ENCODE peak calls at places on chromosomes 7 and 10, in eight cellular contexts. Z is HCT116, X is heart left ventricle, T is AG10803, U is thyroid gland, G is PC-9, Y is A549, I is fibroblast of mammary gland. O is an unnamed sample.

GRCh38 chr10:78904196-78904595 is 164.6 kb upstream of the ZMIZ1 start:
- DNase-seq in Z (no peak), X (no peak), T (no peak), U (no peak), G (no peak), Y (no peak), I (no peak), O (peak)

GRCh38 chr10:133124357-133125211 is 35.4 kb upstream of the KNDC1 start:
- DNase-seq in Z (no peak), X (no peak), T (peak), U (peak), G (no peak), Y (peak), I (no peak), O (peak)

GRCh38 chr7:19161671-19162070 is 16.4 kb upstream of the FERD3L start:
- DNase-seq in Z (no peak), X (no peak), T (no peak), U (no peak), G (no peak), Y (no peak), I (no peak), O (no peak)

GRCh38 chr7:133556070-133556469 is 303.2 kb downstream of the EXOC4 start:
- DNase-seq in Z (no peak), X (no peak), T (no peak), U (no peak), G (no peak), Y (no peak), I (no peak), O (no peak)

GRCh38 chr7:82044497-82045080 is 274.7 kb upstream of the HGF start:
- DNase-seq in Z (peak), X (peak), T (peak), U (peak), G (no peak), Y (no peak), I (peak), O (peak)

GRCh38 chr7:128197586-128197985 is 43.5 kb upstream of the LEP start:
- DNase-seq in Z (no peak), X (no peak), T (peak), U (no peak), G (no peak), Y (no peak), I (no peak), O (no peak)

GRCh38 chr7:47600199-47601118 is 18.5 kb upstream of the TNS3 start:
- DNase-seq in Z (no peak), X (no peak), T (peak), U (peak), G (peak), Y (no peak), I (peak), O (no peak)

GRCh38 chr7:129748710-129749109 is 137.2 kb downstream of the NRF1 start:
- DNase-seq in Z (no peak), X (no peak), T (peak), U (no peak), G (no peak), Y (no peak), I (peak), O (no peak)

GRCh38 chr10:60032723-60033122 is 126.4 kb upstream of the CCDC6 start:
- DNase-seq in Z (peak), X (peak), T (peak), U (peak), G (peak), Y (peak), I (peak), O (peak)

GRCh38 chr10:33132626-33133025 is 174.6 kb upstream of the ITGB1 start:
- DNase-seq in Z (no peak), X (no peak), T (no peak), U (no peak), G (no peak), Y (no peak), I (no peak), O (no peak)
- TF ChIP-seq CTCF in Z (peak), X (no peak), T (no peak), U (no peak), G (no peak), Y (peak), I (peak), O (no peak)

DNA sequence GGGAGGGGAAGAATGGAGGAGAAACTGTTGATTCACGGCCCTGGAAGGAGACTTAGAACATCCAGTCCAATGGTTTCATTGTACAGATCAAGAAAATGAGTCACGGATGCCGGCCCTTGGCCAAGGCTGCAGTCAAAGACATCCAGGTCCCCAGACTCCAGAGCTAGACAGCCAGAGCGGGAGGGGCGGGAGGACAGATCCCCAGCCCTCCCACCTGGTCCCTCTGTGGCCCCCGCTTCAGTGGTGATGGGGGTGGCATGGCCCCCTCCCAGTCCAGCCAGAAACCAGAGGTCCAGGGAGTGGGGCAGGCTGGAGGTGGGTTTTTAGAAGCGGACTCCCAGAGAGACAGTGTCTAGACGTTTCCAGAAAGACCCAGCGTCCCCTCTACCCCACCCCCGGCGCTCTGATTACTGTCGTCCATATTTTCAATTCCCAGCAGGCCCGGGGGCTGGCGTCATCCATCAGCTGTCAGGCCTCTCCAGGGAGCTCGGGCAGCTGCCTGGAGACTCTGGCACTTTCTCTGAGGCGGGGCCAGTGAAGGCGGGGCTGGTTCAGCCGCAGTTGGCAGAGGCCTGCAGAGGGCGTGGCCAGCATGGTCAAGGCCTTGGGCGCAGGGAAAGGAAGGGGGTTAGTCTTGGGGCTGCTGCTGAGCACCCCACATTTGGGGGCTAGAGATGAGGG is 8.0 kb upstream of the HSPB1 start:
- DNase-seq in Z (peak), X (peak), T (peak), U (peak), G (peak), Y (peak), I (peak), O (no peak)
- TF ChIP-seq CTCF in Z (no peak), X (no peak), T (no peak), U (no peak), G (no peak), Y (no peak), I (no peak), O (no peak)

GRCh38 chr7:92797693-92798092 is 38.7 kb downstream of the CDK6 start:
- DNase-seq in Z (no peak), X (peak), T (peak), U (no peak), G (no peak), Y (no peak), I (peak), O (no peak)
- TF ChIP-seq CTCF in Z (peak), X (no peak), T (peak), U (no peak), G (no peak), Y (no peak), I (no peak), O (no peak)

GRCh38 chr10:11908536-11908935 is 85.4 kb downstream of the PROSER2 start:
- DNase-seq in Z (no peak), X (no peak), T (no peak), U (no peak), G (no peak), Y (no peak), I (no peak), O (no peak)

GRCh38 chr10:11907914-11908313 is 84.8 kb downstream of the PROSER2 start:
- DNase-seq in Z (no peak), X (no peak), T (no peak), U (no peak), G (no peak), Y (no peak), I (no peak), O (no peak)

GRCh38 chr10:11909618-11910017 is 86.5 kb downstream of the PROSER2 start:
- DNase-seq in Z (no peak), X (no peak), T (no peak), U (no peak), G (no peak), Y (no peak), I (no peak), O (no peak)

GRCh38 chr10:11908991-11909390 is 85.8 kb downstream of the PROSER2 start:
- DNase-seq in Z (no peak), X (no peak), T (no peak), U (no peak), G (no peak), Y (no peak), I (no peak), O (no peak)

DNA sequence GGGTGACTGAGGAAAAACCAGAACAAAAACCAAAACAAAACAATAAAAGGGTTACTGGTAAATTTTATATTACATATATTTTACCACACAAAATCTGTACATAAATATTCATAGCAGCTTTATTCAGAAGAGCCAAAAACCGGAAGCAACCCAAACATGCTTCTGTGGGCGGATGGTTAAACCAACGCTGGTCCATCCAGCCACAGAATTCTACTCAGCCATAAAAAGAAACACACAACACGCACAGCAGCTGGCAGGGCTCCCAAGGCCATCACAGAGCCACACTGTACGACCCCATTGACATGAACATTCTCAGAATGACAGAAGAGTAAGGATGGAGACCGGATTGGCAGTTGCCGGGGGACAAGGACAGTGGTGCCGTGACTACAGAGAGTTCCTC is 83.6 kb downstream of the PROSER2 start:
- DNase-seq in Z (no peak), X (no peak), T (no peak), U (no peak), G (no peak), Y (no peak), I (no peak), O (no peak)
- TF ChIP-seq CTCF in Z (no peak), X (no peak), T (no peak), U (no peak), G (no peak), Y (no peak), I (no peak), O (no peak)

DNA sequence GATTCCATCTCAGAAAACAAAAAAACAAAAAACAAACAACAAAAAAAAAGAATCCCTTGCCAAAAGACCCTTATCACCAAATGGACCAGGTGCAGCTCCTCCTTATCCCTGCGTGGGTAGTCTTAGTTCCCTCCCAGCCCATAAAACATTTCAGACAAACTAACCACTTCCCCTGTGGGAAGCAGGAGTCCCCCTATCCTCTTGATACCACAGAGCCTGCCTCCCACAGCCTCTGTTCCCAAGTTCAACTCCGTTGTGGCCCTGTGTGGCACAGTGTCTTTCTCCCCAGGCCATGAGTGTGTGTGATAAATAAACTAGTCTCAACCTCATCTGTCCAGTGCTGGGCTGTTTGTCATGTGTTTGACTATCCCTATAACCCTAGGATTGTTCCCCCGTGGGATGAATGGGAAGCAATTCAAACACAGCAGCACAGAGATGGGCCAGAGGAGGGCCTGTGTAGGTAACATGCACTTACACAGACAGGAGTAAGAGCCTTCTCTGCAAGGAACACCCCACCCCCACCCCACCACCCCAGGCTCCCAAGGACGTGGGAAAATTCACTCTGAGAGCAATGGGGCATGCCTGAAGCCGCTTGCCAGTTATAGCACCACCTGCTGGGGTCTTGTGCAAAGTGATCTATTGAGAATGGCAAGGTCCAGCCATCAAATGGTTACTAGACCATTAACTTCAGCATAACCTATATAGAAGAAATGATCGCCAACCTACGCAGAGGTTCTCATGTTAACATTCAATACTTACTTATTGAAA is 147.1 kb upstream of the GHITM start:
- DNase-seq in Z (peak), X (no peak), T (no peak), U (peak), G (no peak), Y (no peak), I (no peak), O (peak)
- TF ChIP-seq CTCF in Z (peak), X (peak), T (no peak), U (peak), G (peak), Y (no peak), I (peak), O (peak)

DNA sequence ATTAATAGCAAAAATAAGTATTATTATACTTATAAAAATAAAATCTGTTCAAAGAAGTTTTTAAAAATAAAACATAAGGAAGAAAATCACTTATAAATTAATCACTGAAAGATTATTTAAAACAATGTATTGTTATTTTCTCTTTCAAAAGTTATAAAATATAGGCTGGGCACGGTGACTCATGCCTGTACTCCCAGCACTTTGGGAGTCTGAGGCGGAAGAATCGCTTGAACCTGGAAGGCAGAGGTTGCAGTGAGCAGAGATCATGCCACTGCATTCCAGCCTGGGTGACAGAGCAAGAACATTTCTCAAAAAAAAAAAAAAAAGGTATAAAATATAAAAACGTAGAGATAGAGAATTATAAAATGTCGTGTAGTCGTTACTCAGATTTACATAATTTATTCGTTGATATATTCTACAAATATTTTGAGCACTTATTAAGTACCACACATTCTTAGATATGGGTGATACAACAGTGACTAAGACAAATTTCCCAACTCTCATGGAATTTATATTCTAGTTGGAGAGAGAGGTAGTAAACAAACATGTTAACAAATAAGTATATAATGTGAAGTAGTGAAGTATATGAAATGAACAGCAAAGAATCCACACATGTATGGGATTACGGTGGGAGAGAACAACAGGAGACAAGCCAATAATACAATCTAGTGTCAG is 1030.0 kb downstream of the SORCS1 start:
- DNase-seq in Z (no peak), X (no peak), T (no peak), U (no peak), G (no peak), Y (no peak), I (no peak), O (no peak)
- TF ChIP-seq CTCF in Z (no peak), X (no peak), T (no peak), U (no peak), G (no peak), Y (no peak), I (no peak), O (no peak)

O was measured in endothelial cell.